ENCODE peak calls at places on chromosomes 4 and X, in ten cellular contexts. T, F, N, W, V, M, P, L, X and K are unnamed samples.
A peak's percentile ranks its signal among the peaks of the same experiment; 100 is the strongest.

GRCh38 chrX:72554448-72555140 is 18.0 kb downstream of the HDAC8 start:
- DNase-seq in T (no peak), F (peak; percentile 29), N (no peak), W (no peak), V (no peak), M (no peak), P (peak; percentile 0), L (no peak), X (no peak), K (no peak)

GRCh38 chrX:143580266-143580665 is 55.6 kb downstream of the SLITRK4 start:
- DNase-seq in T (no peak), F (no peak), N (no peak), W (no peak), V (no peak), M (no peak), P (no peak), L (no peak), X (no peak), K (no peak)

GRCh38 chrX:42269186-42269585 is 345.8 kb upstream of the CASK start:
- DNase-seq in T (no peak), F (no peak), N (no peak), W (no peak), V (no peak), M (no peak), P (no peak), L (no peak), X (no peak), K (peak; percentile 34)

GRCh38 chr4:157421365-157421764 is 200.8 kb downstream of the GRIA2 start:
- DNase-seq in T (no peak), F (no peak), N (no peak), W (no peak), V (no peak), M (no peak), P (no peak), L (no peak), X (no peak), K (no peak)

GRCh38 chrX:115690554-115691216 is 129.7 kb downstream of the PLS3 start:
- DNase-seq in T (peak; percentile 40), F (peak; percentile 85), N (peak; percentile 3), W (peak; percentile 1), V (peak; percentile 6), M (no peak), P (peak; percentile 67), L (peak; percentile 0), X (peak; percentile 42), K (peak; percentile 89)

GRCh38 chr4:121408-122084 is 2.8 kb upstream of the ZNF718 start:
- DNase-seq in T (no peak), F (no peak), N (peak; percentile 9), W (peak; percentile 18), V (no peak), M (no peak), P (no peak), L (no peak), X (peak; percentile 43), K (no peak)

GRCh38 chrX:1062351-1062750 is 150.1 kb downstream of the CRLF2 start:
- DNase-seq in T (no peak), F (no peak), N (no peak), W (no peak), V (no peak), M (no peak), P (no peak), L (no peak), X (no peak), K (no peak)

GRCh38 chrX:104428231-104428630 is 137.8 kb upstream of the IL1RAPL2 start:
- DNase-seq in T (no peak), F (no peak), N (no peak), W (no peak), V (no peak), M (no peak), P (no peak), L (no peak), X (no peak), K (peak; percentile 24)

GRCh38 chr4:151468715-151469696 is 60.0 kb downstream of the FHIP1A start:
- DNase-seq in T (no peak), F (peak; percentile 22), N (no peak), W (no peak), V (no peak), M (no peak), P (no peak), L (no peak), X (no peak), K (no peak)

GRCh38 chr4:89482248-89482647 is 174.6 kb upstream of the GPRIN3 start:
- DNase-seq in T (no peak), F (peak; percentile 28), N (no peak), W (no peak), V (no peak), M (no peak), P (peak; percentile 56), L (no peak), X (no peak), K (peak; percentile 24)

GRCh38 chr4:109754093-109754857 is 24.4 kb upstream of the PLA2G12A start:
- DNase-seq in T (no peak), F (no peak), N (no peak), W (no peak), V (no peak), M (no peak), P (no peak), L (no peak), X (no peak), K (no peak)

GRCh38 chr4:31193516-31193915 is 473.3 kb downstream of the PCDH7 start:
- DNase-seq in T (no peak), F (no peak), N (no peak), W (no peak), V (no peak), M (no peak), P (no peak), L (no peak), X (no peak), K (no peak)

GRCh38 chrX:136880003-136880451 is 498 bp downstream of the RBMX start:
- DNase-seq in T (peak; percentile 16), F (no peak), N (peak; percentile 38), W (peak; percentile 13), V (no peak), M (peak; percentile 65), P (peak; percentile 55), L (peak; percentile 5), X (peak; percentile 34), K (peak; percentile 54)

GRCh38 chrX:7061429-7061828 is 86.1 kb upstream of the STS start:
- DNase-seq in T (no peak), F (no peak), N (no peak), W (no peak), V (no peak), M (no peak), P (no peak), L (no peak), X (no peak), K (no peak)

GRCh38 chr4:188778880-188779279 is 639.6 kb downstream of the TRIML1 start:
- DNase-seq in T (no peak), F (peak; percentile 24), N (no peak), W (no peak), V (no peak), M (no peak), P (no peak), L (no peak), X (no peak), K (peak; percentile 12)

GRCh38 chr4:82247171-82247570 is 126.6 kb downstream of the HNRNPD start:
- DNase-seq in T (no peak), F (no peak), N (no peak), W (no peak), V (no peak), M (no peak), P (no peak), L (no peak), X (no peak), K (no peak)

GRCh38 chr4:6972911-6973310 is 63.3 kb downstream of the TBC1D14 start:
- DNase-seq in T (no peak), F (peak; percentile 6), N (no peak), W (no peak), V (no peak), M (no peak), P (no peak), L (no peak), X (no peak), K (no peak)

GRCh38 chr4:88907478-88907877 is 149.5 kb downstream of the FAM13A start:
- DNase-seq in T (no peak), F (no peak), N (no peak), W (no peak), V (no peak), M (no peak), P (no peak), L (no peak), X (no peak), K (no peak)

GRCh38 chr4:56086073-56086521 is 137.4 kb downstream of the CEP135 start:
- DNase-seq in T (no peak), F (no peak), N (no peak), W (no peak), V (no peak), M (no peak), P (peak; percentile 9), L (no peak), X (no peak), K (no peak)